ENCODE peak calls at places on chromosomes 2 and 18, in seven cellular contexts. Q is tibial nerve, R is choroid plexus epithelial cell, L is fibroblast of mammary gland, P is kidney epithelial cell, O is tibial artery, H is foreskin fibroblast. F is an unnamed sample.

GRCh38 chr2:161046876-161047275 is 113.4 kb upstream of the TANK start:
- DNase-seq in R (no peak), H (peak; percentile 62), P (no peak), L (peak; percentile 46), O (no peak), Q (no peak), F (no peak)

GRCh38 chr2:39379643-39380524 is 57.2 kb downstream of the MAP4K3 start:
- DNase-seq in L (peak; percentile 82), O (no peak), Q (no peak), P (no peak), R (peak; percentile 87), H (peak; percentile 72), F (peak; percentile 7)

GRCh38 chr18:51988277-51988676 is 351.7 kb upstream of the DCC start:
- DNase-seq in R (no peak), L (no peak), H (no peak), P (no peak), O (no peak), Q (no peak), F (no peak)

GRCh38 chr18:74977041-74977440 is 231.9 kb downstream of the PTGR3 start:
- DNase-seq in O (no peak), L (no peak), P (no peak), R (no peak), Q (no peak), H (peak; percentile 20), F (no peak)

GRCh38 chr18:8469793-8470192 is 139.4 kb upstream of the RAB12 start:
- DNase-seq in O (no peak), L (peak; percentile 50), Q (no peak), R (peak; percentile 42), P (no peak), H (peak; percentile 66), F (peak; percentile 24)

GRCh38 chr18:3248670-3249359 is 1.2 kb downstream of the MYL12A start:
- DNase-seq in H (peak; percentile 58), R (peak; percentile 74), Q (no peak), L (peak; percentile 51), O (no peak), P (no peak), F (no peak)

GRCh38 chr18:55462652-55463051 is 125.3 kb downstream of the TCF4 start:
- DNase-seq in R (no peak), L (no peak), O (no peak), Q (no peak), P (no peak), H (no peak), F (no peak)

GRCh38 chr2:25115902-25116301 is 52.5 kb downstream of the POMC start:
- DNase-seq in O (no peak), R (peak; percentile 64), P (no peak), H (peak; percentile 58), Q (no peak), L (peak; percentile 20), F (peak; percentile 49)

GRCh38 chr18:56036673-56037072 is 448.7 kb upstream of the TCF4 start:
- DNase-seq in P (no peak), Q (no peak), R (no peak), O (no peak), H (peak; percentile 49), L (peak; percentile 3), F (no peak)

GRCh38 chr18:73669299-73669698 is 478.3 kb downstream of the FBXO15 start:
- DNase-seq in O (no peak), R (peak; percentile 85), H (peak; percentile 55), P (no peak), L (peak; percentile 61), Q (no peak), F (peak; percentile 44)

GRCh38 chr2:867296-867695 is 83.4 kb upstream of the SNTG2 start:
- DNase-seq in L (no peak), Q (no peak), P (no peak), R (no peak), H (no peak), O (no peak), F (no peak)

GRCh38 chr2:199914372-199914958 is 3.4 kb downstream of the C2orf69 start:
- DNase-seq in L (no peak), Q (no peak), R (no peak), O (no peak), H (no peak), P (no peak), F (no peak)

GRCh38 chr2:64467463-64467843 is 13.5 kb downstream of the LGALSL start:
- DNase-seq in H (no peak), O (no peak), Q (no peak), L (no peak), P (no peak), R (no peak), F (no peak)

GRCh38 chr2:113851640-113852039 is 38.2 kb upstream of the ACTR3 start:
- DNase-seq in O (no peak), R (peak; percentile 55), H (no peak), Q (no peak), L (no peak), P (no peak), F (no peak)

GRCh38 chr2:217114117-217114516 is 254.3 kb upstream of the TNP1 start:
- DNase-seq in H (no peak), P (no peak), R (no peak), Q (no peak), O (no peak), L (no peak), F (no peak)

GRCh38 chr2:239059854-239060253 is 212.0 kb downstream of the TWIST2 start:
- DNase-seq in R (no peak), O (no peak), L (no peak), Q (no peak), H (no peak), P (no peak), F (no peak)

GRCh38 chr2:102967451-102967850 is 205.6 kb downstream of the TMEM182 start:
- DNase-seq in Q (no peak), P (no peak), H (no peak), L (peak; percentile 51), O (no peak), R (no peak), F (no peak)

GRCh38 chr2:54641988-54642387 is 81.5 kb upstream of the EML6 start:
- DNase-seq in R (no peak), L (no peak), Q (no peak), P (no peak), O (no peak), H (no peak), F (no peak)

GRCh38 chr2:220134756-220135534 is 507.5 kb downstream of the SLC4A3 start:
- DNase-seq in R (peak; percentile 54), H (peak; percentile 28), L (peak; percentile 11), P (no peak), O (no peak), Q (no peak), F (no peak)

GRCh38 chr18:22503803-22504202 is 86.1 kb upstream of the CTAGE1 start:
- DNase-seq in R (peak; percentile 61), H (peak; percentile 94), Q (no peak), O (peak; percentile 60), L (peak; percentile 95), P (no peak), F (no peak)

GRCh38 chr18:35466334-35466733 is 31.4 kb downstream of the INO80C start:
- DNase-seq in O (no peak), H (no peak), L (no peak), R (no peak), P (no peak), Q (no peak), F (no peak)
- H3K4me3 ChIP-seq in O (no peak overlapping the region), H (no peak overlapping the region), L (no peak overlapping the region), R (no peak overlapping the region), P (no peak overlapping the region), Q (no peak overlapping the region), F (no peak overlapping the region)

GRCh38 chr2:49687873-49688272 is 533.6 kb upstream of the FSHR start:
- DNase-seq in R (peak; percentile 2), P (no peak), L (no peak), H (no peak), O (no peak), Q (no peak), F (no peak)
- TF ChIP-seq CTCF in R (peak; percentile 34), P (peak; percentile 23), L (peak; percentile 22), H (no peak), O (peak; percentile 20), Q (peak; percentile 25), F (no peak)

GRCh38 chr2:69097908-69098655 is 85.1 kb downstream of the ANTXR1 start:
- DNase-seq in P (no peak), L (peak; percentile 61), R (no peak), Q (no peak), H (no peak), O (no peak), F (no peak)

GRCh38 chr2:69099541-69099940 is 86.6 kb downstream of the ANTXR1 start:
- DNase-seq in P (no peak), O (no peak), R (peak; percentile 35), L (peak; percentile 78), Q (no peak), H (peak; percentile 72), F (no peak)

GRCh38 chr2:69095246-69095645 is 82.3 kb downstream of the ANTXR1 start:
- DNase-seq in L (peak; percentile 91), H (peak; percentile 84), R (peak; percentile 88), O (no peak), Q (no peak), P (no peak), F (no peak)

GRCh38 chr2:69097148-69097610 is 84.2 kb downstream of the ANTXR1 start:
- DNase-seq in R (peak; percentile 25), H (no peak), P (no peak), Q (no peak), L (no peak), O (no peak), F (no peak)

DNA sequence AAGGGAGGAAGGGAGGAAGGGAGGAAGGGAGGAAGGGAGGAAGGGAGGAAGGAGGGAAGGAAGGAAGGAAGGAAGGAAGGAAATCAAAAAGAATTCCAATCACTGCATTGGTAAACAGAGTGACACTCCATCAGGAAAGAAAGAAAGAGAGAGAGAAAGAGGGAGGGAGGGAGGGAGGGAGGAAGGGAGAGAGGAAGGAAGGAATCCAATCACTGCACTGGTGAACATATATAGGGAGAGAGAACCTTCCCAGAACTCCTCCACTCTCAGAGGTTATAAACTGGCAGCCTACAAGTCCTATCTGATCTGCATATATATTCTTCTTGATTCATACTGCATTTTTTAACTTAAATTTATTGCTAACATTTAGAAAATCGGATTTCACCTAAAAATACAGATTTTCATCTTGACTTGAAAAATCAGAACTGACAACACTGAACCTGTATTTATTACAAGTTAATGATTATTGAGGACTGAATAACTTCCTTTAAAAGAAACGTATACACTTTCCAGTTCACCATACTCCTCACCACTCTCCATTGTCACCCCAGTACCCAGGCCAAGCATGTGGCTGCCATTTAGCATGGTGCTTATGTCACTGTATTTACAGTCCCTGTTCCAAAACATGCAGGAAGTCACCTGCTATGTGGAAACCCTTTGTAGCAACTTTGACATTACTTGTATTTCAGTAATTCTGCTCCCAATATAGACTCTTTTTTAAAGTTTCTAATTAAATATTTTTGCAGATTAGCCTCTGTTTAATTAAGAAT is 83.5 kb downstream of the ANTXR1 start:
- DNase-seq in H (no peak), O (no peak), L (no peak), P (no peak), Q (no peak), R (no peak), F (no peak)
- H3K4me3 ChIP-seq in H (no peak overlapping the region), O (no peak overlapping the region), L (no peak overlapping the region), P (no peak overlapping the region), Q (no peak overlapping the region), R (no peak overlapping the region), F (no peak overlapping the region)

DNA sequence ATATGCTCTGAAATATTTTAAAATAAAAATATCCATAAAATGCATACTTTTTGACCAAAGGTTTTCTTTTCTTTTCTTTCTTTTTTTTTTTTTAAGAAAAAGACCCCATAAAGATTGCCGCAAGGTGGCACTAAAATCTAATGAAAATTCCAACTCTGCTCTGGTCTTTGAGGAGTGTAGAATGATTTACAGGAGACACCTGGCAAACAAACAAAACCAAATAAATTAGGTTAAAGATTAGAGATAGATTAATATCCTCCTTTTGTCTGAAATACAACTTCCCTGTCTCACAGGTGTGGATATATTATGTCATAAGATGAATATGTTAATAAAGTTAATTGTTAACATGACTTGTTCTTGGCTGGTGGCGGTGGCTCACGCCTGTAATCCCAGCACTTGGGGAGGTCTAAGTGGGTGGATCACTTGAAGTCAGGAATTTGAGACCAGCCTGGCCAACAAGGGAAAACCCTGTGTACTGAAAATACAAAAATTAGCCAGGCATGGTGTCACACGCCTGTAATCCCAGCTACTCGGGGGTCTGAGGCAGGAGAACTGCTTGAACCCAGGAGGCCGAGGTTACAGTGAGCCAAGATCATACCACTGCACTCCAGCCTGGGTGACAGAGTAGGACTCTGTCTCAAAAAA is 3.5 kb upstream of the RHOB start:
- DNase-seq in O (peak; percentile 82), Q (peak; percentile 19), P (peak; percentile 86), H (peak; percentile 66), L (peak; percentile 73), R (peak; percentile 74), F (no peak)
- TF ChIP-seq CTCF in O (peak; percentile 42), Q (peak; percentile 50), P (peak; percentile 38), H (peak; percentile 27), L (peak; percentile 41), R (peak; percentile 48), F (no peak)

F was measured in AG04449.